ENCODE peak calls at places on chromosomes 5 and 9, in eight cellular contexts. One of them, this sample, is unnamed.
A peak's percentile ranks its signal among the peaks of the same experiment; 100 is the strongest.

GRCh38 chr9:137807721-137808703 is 69.6 kb upstream of the CACNA1B start:
- DNase-seq in body of pancreas: no peak
- DNase-seq in fibroblast of pulmonary artery: no peak
- DNase-seq in GM23338: no peak
- DNase-seq in CD8-positive, alpha-beta T cell: no peak
- DNase-seq in thyroid gland: no peak
- DNase-seq in mammary epithelial cell: no peak
- DNase-seq in cardiac muscle cell: no peak
- DNase-seq in this sample: no peak

GRCh38 chr9:9504869-9505268 is 1107.9 kb downstream of the PTPRD start:
- DNase-seq in body of pancreas: no peak
- DNase-seq in thyroid gland: no peak
- DNase-seq in GM23338: no peak
- DNase-seq in cardiac muscle cell: no peak
- DNase-seq in fibroblast of pulmonary artery: no peak
- DNase-seq in mammary epithelial cell: no peak
- DNase-seq in CD8-positive, alpha-beta T cell: no peak
- DNase-seq in this sample: no peak

GRCh38 chr9:94779101-94779500 is 52.6 kb downstream of the AOPEP start:
- DNase-seq in body of pancreas: no peak
- DNase-seq in thyroid gland: no peak
- DNase-seq in cardiac muscle cell: no peak
- DNase-seq in mammary epithelial cell: no peak
- DNase-seq in fibroblast of pulmonary artery: no peak
- DNase-seq in GM23338: peak; percentile 18
- DNase-seq in CD8-positive, alpha-beta T cell: no peak
- DNase-seq in this sample: no peak

GRCh38 chr9:136473354-136473721 is 9.5 kb downstream of the SEC16A start:
- DNase-seq in GM23338: no peak
- DNase-seq in fibroblast of pulmonary artery: no peak
- DNase-seq in body of pancreas: no peak
- DNase-seq in cardiac muscle cell: no peak
- DNase-seq in CD8-positive, alpha-beta T cell: no peak
- DNase-seq in mammary epithelial cell: no peak
- DNase-seq in thyroid gland: no peak
- DNase-seq in this sample: no peak

GRCh38 chr5:65623482-65623881 is 651 bp downstream of the TRIM23 start:
- DNase-seq in CD8-positive, alpha-beta T cell: no peak
- DNase-seq in thyroid gland: no peak
- DNase-seq in cardiac muscle cell: no peak
- DNase-seq in mammary epithelial cell: no peak
- DNase-seq in fibroblast of pulmonary artery: no peak
- DNase-seq in GM23338: no peak
- DNase-seq in body of pancreas: no peak
- DNase-seq in this sample: no peak

GRCh38 chr9:122807271-122807900 is 7.5 kb downstream of the OR1K1 start:
- DNase-seq in GM23338: no peak
- DNase-seq in mammary epithelial cell: no peak
- DNase-seq in CD8-positive, alpha-beta T cell: no peak
- DNase-seq in thyroid gland: no peak
- DNase-seq in cardiac muscle cell: no peak
- DNase-seq in fibroblast of pulmonary artery: no peak
- DNase-seq in body of pancreas: no peak
- DNase-seq in this sample: no peak

GRCh38 chr5:34789021-34789531 is 49.9 kb upstream of the TTC23L start:
- DNase-seq in body of pancreas: no peak
- DNase-seq in cardiac muscle cell: no peak
- DNase-seq in CD8-positive, alpha-beta T cell: no peak
- DNase-seq in GM23338: peak; percentile 26
- DNase-seq in fibroblast of pulmonary artery: peak; percentile 73
- DNase-seq in thyroid gland: peak; percentile 39
- DNase-seq in mammary epithelial cell: peak; percentile 8
- DNase-seq in this sample: no peak

GRCh38 chr9:107368696-107369095 is 85.6 kb downstream of the RAD23B start:
- DNase-seq in fibroblast of pulmonary artery: peak; percentile 49
- DNase-seq in mammary epithelial cell: no peak
- DNase-seq in cardiac muscle cell: no peak
- DNase-seq in thyroid gland: no peak
- DNase-seq in body of pancreas: no peak
- DNase-seq in CD8-positive, alpha-beta T cell: no peak
- DNase-seq in GM23338: no peak
- DNase-seq in this sample: no peak

GRCh38 chr5:13250450-13251291 is 693.8 kb downstream of the DNAH5 start:
- DNase-seq in mammary epithelial cell: no peak
- DNase-seq in fibroblast of pulmonary artery: no peak
- DNase-seq in GM23338: peak; percentile 81
- DNase-seq in CD8-positive, alpha-beta T cell: no peak
- DNase-seq in body of pancreas: no peak
- DNase-seq in thyroid gland: no peak
- DNase-seq in cardiac muscle cell: peak; percentile 28
- DNase-seq in this sample: no peak

GRCh38 chr9:33117306-33117705 is 40.8 kb upstream of the SMU1 start:
- DNase-seq in CD8-positive, alpha-beta T cell: no peak
- DNase-seq in thyroid gland: no peak
- DNase-seq in mammary epithelial cell: peak; percentile 63
- DNase-seq in cardiac muscle cell: no peak
- DNase-seq in body of pancreas: no peak
- DNase-seq in fibroblast of pulmonary artery: no peak
- DNase-seq in GM23338: no peak
- DNase-seq in this sample: no peak

GRCh38 chr5:133977161-133977787 is 8.8 kb upstream of the C5orf15 start:
- DNase-seq in thyroid gland: peak; percentile 79
- DNase-seq in mammary epithelial cell: no peak
- DNase-seq in CD8-positive, alpha-beta T cell: no peak
- DNase-seq in GM23338: no peak
- DNase-seq in body of pancreas: no peak
- DNase-seq in fibroblast of pulmonary artery: no peak
- DNase-seq in cardiac muscle cell: no peak
- DNase-seq in this sample: no peak

GRCh38 chr5:154722097-154722496 is 33.1 kb upstream of the LARP1 start:
- DNase-seq in mammary epithelial cell: no peak
- DNase-seq in fibroblast of pulmonary artery: no peak
- DNase-seq in GM23338: peak; percentile 31
- DNase-seq in cardiac muscle cell: no peak
- DNase-seq in CD8-positive, alpha-beta T cell: no peak
- DNase-seq in body of pancreas: no peak
- DNase-seq in thyroid gland: no peak
- DNase-seq in this sample: no peak

GRCh38 chr5:87722286-87722685 is 309.6 kb upstream of the CCNH start:
- DNase-seq in thyroid gland: no peak
- DNase-seq in GM23338: no peak
- DNase-seq in body of pancreas: no peak
- DNase-seq in mammary epithelial cell: no peak
- DNase-seq in cardiac muscle cell: no peak
- DNase-seq in CD8-positive, alpha-beta T cell: no peak
- DNase-seq in fibroblast of pulmonary artery: no peak
- DNase-seq in this sample: no peak

GRCh38 chr9:93132287-93132927 is 1.6 kb downstream of the NINJ1 start:
- DNase-seq in cardiac muscle cell: no peak
- DNase-seq in CD8-positive, alpha-beta T cell: no peak
- DNase-seq in body of pancreas: peak; percentile 64
- DNase-seq in thyroid gland: peak; percentile 95
- DNase-seq in fibroblast of pulmonary artery: no peak
- DNase-seq in GM23338: peak; percentile 31
- DNase-seq in mammary epithelial cell: peak; percentile 59
- DNase-seq in this sample: no peak

DNA sequence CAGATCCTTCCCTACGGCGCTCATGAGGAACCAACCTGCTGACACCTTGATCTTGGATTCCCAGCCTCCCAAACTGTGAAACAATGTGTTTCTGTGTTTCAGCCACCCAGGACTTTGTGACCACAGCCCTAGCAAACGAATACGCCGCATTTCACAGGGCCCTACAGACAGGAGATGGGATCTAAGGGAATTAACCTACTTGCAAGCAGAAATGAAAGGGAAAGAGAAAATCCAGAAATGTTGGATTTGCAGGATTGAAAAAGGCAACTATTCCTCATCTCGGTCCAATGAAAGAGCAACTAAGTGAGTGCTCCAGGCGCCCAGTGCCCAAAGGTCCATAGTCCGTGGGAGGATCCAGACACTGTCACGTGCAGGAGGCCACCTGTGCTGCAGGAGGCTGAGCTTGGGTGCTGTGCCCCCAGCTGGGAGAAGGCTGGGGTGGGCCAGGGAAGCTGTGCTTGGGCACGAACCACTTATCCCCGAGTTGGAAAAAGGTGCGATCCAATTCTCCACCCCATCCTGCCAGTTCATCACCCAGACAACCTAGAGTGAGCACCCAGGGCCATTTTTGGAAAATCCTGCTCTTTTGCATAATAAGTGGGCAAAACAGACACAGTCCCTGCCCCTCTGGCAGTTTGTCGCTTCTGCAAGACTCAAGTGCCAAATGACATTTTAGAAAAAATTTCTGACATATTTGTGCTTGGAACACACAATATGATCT is 177.9 kb downstream of the C9orf50 start:
- DNase-seq in body of pancreas: peak; percentile 80
- DNase-seq in mammary epithelial cell: no peak
- DNase-seq in thyroid gland: peak; percentile 71
- DNase-seq in CD8-positive, alpha-beta T cell: no peak
- DNase-seq in GM23338: no peak
- DNase-seq in fibroblast of pulmonary artery: no peak
- DNase-seq in cardiac muscle cell: no peak
- DNase-seq in this sample: no peak
- H3K4me3 ChIP-seq in body of pancreas: no peak overlapping the region
- H3K4me3 ChIP-seq in mammary epithelial cell: no peak overlapping the region
- H3K4me3 ChIP-seq in thyroid gland: no peak overlapping the region
- H3K4me3 ChIP-seq in CD8-positive, alpha-beta T cell: no peak overlapping the region
- H3K4me3 ChIP-seq in GM23338: no peak overlapping the region
- H3K4me3 ChIP-seq in fibroblast of pulmonary artery: no peak overlapping the region
- H3K4me3 ChIP-seq in cardiac muscle cell: no peak overlapping the region
- H3K4me3 ChIP-seq in this sample: no peak overlapping the region

GRCh38 chr5:14531668-14532067 is 49.9 kb upstream of the OTULINL start:
- DNase-seq in cardiac muscle cell: no peak
- DNase-seq in CD8-positive, alpha-beta T cell: no peak
- DNase-seq in thyroid gland: peak; percentile 80
- DNase-seq in body of pancreas: no peak
- DNase-seq in fibroblast of pulmonary artery: no peak
- DNase-seq in mammary epithelial cell: no peak
- DNase-seq in GM23338: no peak
- DNase-seq in this sample: no peak

GRCh38 chr5:14525397-14525796 is 56.2 kb upstream of the OTULINL start:
- DNase-seq in cardiac muscle cell: no peak
- DNase-seq in CD8-positive, alpha-beta T cell: no peak
- DNase-seq in thyroid gland: no peak
- DNase-seq in fibroblast of pulmonary artery: no peak
- DNase-seq in mammary epithelial cell: no peak
- DNase-seq in body of pancreas: no peak
- DNase-seq in GM23338: no peak
- DNase-seq in this sample: no peak

GRCh38 chr5:14526493-14526892 is 55.1 kb upstream of the OTULINL start:
- DNase-seq in mammary epithelial cell: no peak
- DNase-seq in thyroid gland: no peak
- DNase-seq in cardiac muscle cell: no peak
- DNase-seq in GM23338: no peak
- DNase-seq in CD8-positive, alpha-beta T cell: no peak
- DNase-seq in body of pancreas: no peak
- DNase-seq in fibroblast of pulmonary artery: no peak
- DNase-seq in this sample: no peak

GRCh38 chr5:14528926-14529325 is 52.7 kb upstream of the OTULINL start:
- DNase-seq in cardiac muscle cell: no peak
- DNase-seq in fibroblast of pulmonary artery: no peak
- DNase-seq in GM23338: no peak
- DNase-seq in CD8-positive, alpha-beta T cell: no peak
- DNase-seq in body of pancreas: no peak
- DNase-seq in mammary epithelial cell: no peak
- DNase-seq in thyroid gland: no peak
- DNase-seq in this sample: no peak

GRCh38 chr5:14528115-14528514 is 53.5 kb upstream of the OTULINL start:
- DNase-seq in mammary epithelial cell: no peak
- DNase-seq in fibroblast of pulmonary artery: no peak
- DNase-seq in cardiac muscle cell: no peak
- DNase-seq in body of pancreas: no peak
- DNase-seq in CD8-positive, alpha-beta T cell: no peak
- DNase-seq in GM23338: no peak
- DNase-seq in thyroid gland: no peak
- DNase-seq in this sample: no peak
- TF ChIP-seq CTCF in mammary epithelial cell: no peak
- TF ChIP-seq CTCF in fibroblast of pulmonary artery: no peak
- TF ChIP-seq CTCF in cardiac muscle cell: no peak
- TF ChIP-seq CTCF in body of pancreas: no peak
- TF ChIP-seq CTCF in CD8-positive, alpha-beta T cell: no peak
- TF ChIP-seq CTCF in GM23338: no peak
- TF ChIP-seq CTCF in thyroid gland: no peak
- TF ChIP-seq CTCF in this sample: no peak

DNA sequence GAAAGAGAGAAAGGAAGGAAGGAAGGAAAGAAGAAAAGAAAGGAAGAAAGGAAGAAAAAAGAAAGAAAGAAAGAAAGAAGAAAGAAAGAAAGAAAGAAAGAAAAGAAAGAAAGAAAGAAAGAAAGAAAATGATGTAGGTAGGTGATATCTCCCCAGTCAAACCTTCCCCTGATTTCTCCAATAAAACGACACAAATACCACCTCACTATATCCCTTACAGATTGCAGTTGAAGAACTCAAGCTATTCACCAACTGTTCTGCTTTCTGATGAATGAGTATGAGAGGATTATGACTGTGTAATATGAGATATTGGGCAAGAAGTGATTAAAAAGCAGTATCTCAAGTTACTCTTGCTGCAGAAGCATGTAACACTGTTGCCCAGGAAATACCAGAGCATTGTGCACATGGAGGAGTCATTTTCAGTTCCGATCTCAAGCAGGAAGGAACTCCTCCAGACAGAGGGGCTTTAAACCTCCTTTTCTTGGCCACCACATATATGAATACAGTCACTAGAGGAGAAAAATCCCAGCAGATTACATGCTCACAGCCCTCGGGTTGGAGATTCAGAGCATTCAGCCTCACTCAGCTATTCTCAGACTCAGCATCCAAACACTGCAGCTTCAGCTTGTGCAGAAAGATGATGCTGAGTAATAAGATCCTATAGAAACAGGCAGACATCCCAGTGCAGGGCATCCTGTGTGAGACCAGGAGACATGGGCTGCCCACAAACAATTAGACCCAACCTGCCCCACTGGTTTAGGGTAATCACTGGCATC is 61.4 kb downstream of the UGCG start:
- DNase-seq in CD8-positive, alpha-beta T cell: peak; percentile 13
- DNase-seq in GM23338: no peak
- DNase-seq in fibroblast of pulmonary artery: peak; percentile 100
- DNase-seq in thyroid gland: no peak
- DNase-seq in cardiac muscle cell: no peak
- DNase-seq in mammary epithelial cell: peak; percentile 96
- DNase-seq in body of pancreas: no peak
- DNase-seq in this sample: peak; percentile 85
- H3K4me3 ChIP-seq in CD8-positive, alpha-beta T cell: no peak overlapping the region
- H3K4me3 ChIP-seq in GM23338: no peak overlapping the region
- H3K4me3 ChIP-seq in fibroblast of pulmonary artery: peak overlapping the region; percentile 11
- H3K4me3 ChIP-seq in thyroid gland: no peak overlapping the region
- H3K4me3 ChIP-seq in cardiac muscle cell: no peak overlapping the region
- H3K4me3 ChIP-seq in mammary epithelial cell: peak overlapping the region; percentile 14
- H3K4me3 ChIP-seq in body of pancreas: no peak overlapping the region
- H3K4me3 ChIP-seq in this sample: peak overlapping the region; percentile 19

DNA sequence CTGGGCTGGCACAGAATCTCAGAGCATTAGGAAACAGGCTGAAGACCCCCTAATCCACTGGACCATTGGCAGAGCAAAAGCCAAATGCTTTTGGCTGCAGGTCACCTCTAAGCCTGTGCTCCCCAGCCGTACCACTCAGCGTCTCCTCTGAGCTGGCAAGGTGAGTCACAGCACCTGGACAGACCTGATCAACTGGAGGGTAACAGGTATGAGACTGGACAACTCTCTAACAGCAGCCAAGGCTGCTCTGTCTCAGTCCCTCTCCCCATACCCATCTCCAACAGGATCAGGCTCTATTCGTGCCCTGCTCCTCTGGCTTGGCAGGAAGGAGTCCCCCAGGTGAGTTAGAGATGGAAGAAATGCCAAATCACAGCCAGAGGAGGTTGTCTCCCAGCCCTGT is 4.7 kb downstream of the GOLGA2 start:
- DNase-seq in fibroblast of pulmonary artery: no peak
- DNase-seq in body of pancreas: no peak
- DNase-seq in cardiac muscle cell: no peak
- DNase-seq in thyroid gland: no peak
- DNase-seq in mammary epithelial cell: peak; percentile 84
- DNase-seq in GM23338: no peak
- DNase-seq in CD8-positive, alpha-beta T cell: no peak
- DNase-seq in this sample: no peak
- TF ChIP-seq CTCF in fibroblast of pulmonary artery: no peak
- TF ChIP-seq CTCF in body of pancreas: no peak
- TF ChIP-seq CTCF in cardiac muscle cell: no peak
- TF ChIP-seq CTCF in thyroid gland: no peak
- TF ChIP-seq CTCF in mammary epithelial cell: no peak
- TF ChIP-seq CTCF in GM23338: no peak
- TF ChIP-seq CTCF in CD8-positive, alpha-beta T cell: no peak
- TF ChIP-seq CTCF in this sample: no peak

This sample was measured in HFF-Myc.